ENCODE peak calls at places on chromosomes 2 and 18, in seven cellular contexts. L, O, B, A, P, D and Q are unnamed samples.

GRCh38 chr2:924202-924601 is 26.4 kb upstream of the SNTG2 start:
- DNase-seq in L (no peak), O (no peak), B (no peak), A (no peak), P (no peak), D (no peak), Q (no peak)

GRCh38 chr2:240372051-240372450 is 63.4 kb upstream of the GPC1 start:
- DNase-seq in L (no peak), O (no peak), B (no peak), A (no peak), P (no peak), D (no peak), Q (no peak)

GRCh38 chr2:151481744-151482143 is 72.0 kb downstream of the RIF1 start:
- DNase-seq in L (no peak), O (no peak), B (no peak), A (no peak), P (no peak), D (no peak), Q (no peak)

GRCh38 chr2:137964066-137964858 is at the start of gene HNMT:
- DNase-seq in L (no peak), O (peak; percentile 39), B (no peak), A (peak; percentile 55), P (no peak), D (peak; percentile 41), Q (no peak)

GRCh38 chr2:14751581-14751980 is 119.1 kb downstream of the LRATD1 start:
- DNase-seq in L (no peak), O (no peak), B (no peak), A (no peak), P (no peak), D (no peak), Q (no peak)

GRCh38 chr2:12202301-12202700 is 455.9 kb downstream of the LPIN1 start:
- DNase-seq in L (no peak), O (no peak), B (no peak), A (peak; percentile 42), P (no peak), D (no peak), Q (peak; percentile 5)

GRCh38 chr18:23563377-23564043 is 22.8 kb downstream of the NPC1 start:
- DNase-seq in L (no peak), O (no peak), B (no peak), A (peak; percentile 68), P (no peak), D (no peak), Q (no peak)

GRCh38 chr18:29840101-29840500 is 1202.4 kb downstream of the DSC3 start:
- DNase-seq in L (no peak), O (no peak), B (no peak), A (peak; percentile 75), P (no peak), D (no peak), Q (no peak)

GRCh38 chr2:100272848-100273329 is 49.4 kb downstream of the LONRF2 start:
- DNase-seq in L (no peak), O (no peak), B (no peak), A (no peak), P (no peak), D (no peak), Q (no peak)

GRCh38 chr2:9029721-9030120 is 26.2 kb upstream of the MBOAT2 start:
- DNase-seq in L (no peak), O (no peak), B (no peak), A (no peak), P (no peak), D (no peak), Q (no peak)

GRCh38 chr2:196242131-196242620 is 70.8 kb upstream of the STK17B start:
- DNase-seq in L (peak; percentile 58), O (no peak), B (no peak), A (peak; percentile 52), P (no peak), D (no peak), Q (no peak)

GRCh38 chr18:46042571-46043123 is 29.4 kb downstream of the PSTPIP2 start:
- DNase-seq in L (no peak), O (no peak), B (no peak), A (peak; percentile 77), P (no peak), D (peak; percentile 54), Q (no peak)

GRCh38 chr2:24853996-24854395 is 60.8 kb downstream of the CENPO start:
- DNase-seq in L (no peak), O (no peak), B (no peak), A (no peak), P (no peak), D (no peak), Q (no peak)

GRCh38 chr2:157839162-157839801 is 36.8 kb downstream of the ACVR1 start:
- DNase-seq in L (no peak), O (peak; percentile 86), B (no peak), A (peak; percentile 74), P (no peak), D (peak; percentile 86), Q (peak; percentile 84)

GRCh38 chr2:207044963-207045362 is 105.6 kb downstream of the CPO start:
- DNase-seq in L (no peak), O (no peak), B (no peak), A (no peak), P (no peak), D (no peak), Q (no peak)

GRCh38 chr2:220811952-220812570 is 760.0 kb downstream of the EPHA4 start:
- DNase-seq in L (no peak), O (no peak), B (no peak), A (peak; percentile 89), P (no peak), D (no peak), Q (no peak)

GRCh38 chr2:64124168-64124567 is 20.1 kb downstream of the PELI1 start:
- DNase-seq in L (no peak), O (no peak), B (no peak), A (no peak), P (no peak), D (no peak), Q (no peak)

GRCh38 chr2:55090702-55091101 is 40.5 kb upstream of the RTN4 start:
- DNase-seq in L (no peak), O (no peak), B (no peak), A (no peak), P (no peak), D (no peak), Q (no peak)

GRCh38 chr2:23208339-23208738 is 176.6 kb upstream of the KLHL29 start:
- DNase-seq in L (no peak), O (no peak), B (no peak), A (no peak), P (no peak), D (no peak), Q (no peak)

GRCh38 chr18:49752095-49752457 is 61.3 kb downstream of the ACAA2 start:
- DNase-seq in L (no peak), O (no peak), B (no peak), A (no peak), P (no peak), D (no peak), Q (no peak)

GRCh38 chr2:173264603-173265366 is 89.9 kb upstream of the CDCA7 start:
- DNase-seq in L (peak; percentile 41), O (no peak), B (no peak), A (no peak), P (no peak), D (peak; percentile 30), Q (peak; percentile 75)

GRCh38 chr2:44429034-44429433 is 67.3 kb downstream of the CAMKMT start:
- DNase-seq in L (no peak), O (no peak), B (no peak), A (peak; percentile 8), P (no peak), D (no peak), Q (no peak)

GRCh38 chr2:195594248-195594647 is 62.8 kb upstream of the SLC39A10 start:
- DNase-seq in L (no peak), O (no peak), B (no peak), A (no peak), P (no peak), D (no peak), Q (no peak)

GRCh38 chr18:35605686-35606417 is 24.3 kb downstream of the GALNT1 start:
- DNase-seq in L (no peak), O (no peak), B (no peak), A (no peak), P (no peak), D (no peak), Q (no peak)